ENCODE peak calls at places on chromosomes 16 and 17, in six cellular contexts. C is neuronal stem cell, Q is H9, U is mesendoderm, A is mesenchymal stem cell, G is IMR-90. E is an unnamed sample.

GRCh38 chr16:12289175-12290063 is 312.9 kb downstream of the SNX29 start:
- DNase-seq in C (no peak), Q (no peak), U (no peak), A (no peak), G (no peak), E (peak)

GRCh38 chr16:57299009-57299718 is 14.7 kb upstream of the PLLP start:
- DNase-seq in C (no peak), Q (no peak), U (no peak), A (no peak), G (no peak), E (no peak)

GRCh38 chr16:67917852-67918236 is 13.8 kb downstream of the CTRL start:
- DNase-seq in C (no peak), Q (no peak), U (peak), A (peak), G (peak), E (peak)

GRCh38 chr16:57377080-57377841 is 5.0 kb downstream of the CX3CL1 start:
- DNase-seq in C (no peak), Q (peak), U (peak), A (peak), G (peak), E (peak)

GRCh38 chr17:57326348-57326747 is 70.0 kb downstream of the MSI2 start:
- DNase-seq in C (no peak), Q (no peak), U (no peak), A (no peak), G (no peak), E (no peak)

GRCh38 chr16:26240807-26241206 is 549.0 kb downstream of the HS3ST4 start:
- DNase-seq in C (no peak), Q (no peak), U (no peak), A (no peak), G (no peak), E (no peak)

GRCh38 chr17:82097187-82097918 is 683 bp downstream of the FASN start:
- DNase-seq in C (no peak), Q (no peak), U (no peak), A (peak), G (peak), E (peak)

GRCh38 chr17:30345527-30346075 is 11.7 kb upstream of the TMIGD1 start:
- DNase-seq in C (no peak), Q (no peak), U (no peak), A (no peak), G (no peak), E (no peak)

GRCh38 chr17:79948406-79948917 is 87.2 kb downstream of the TBC1D16 start:
- DNase-seq in C (no peak), Q (no peak), U (no peak), A (no peak), G (no peak), E (no peak)

GRCh38 chr16:3017806-3018506 is at the start of gene CLDN6:
- DNase-seq in C (peak), Q (peak), U (peak), A (no peak), G (no peak), E (peak)

GRCh38 chr16:27967169-27967568 is 96.3 kb downstream of the GSG1L start:
- DNase-seq in C (no peak), Q (no peak), U (no peak), A (no peak), G (no peak), E (no peak)

GRCh38 chr17:29256735-29257466 is 10.2 kb downstream of the CRYBA1 start:
- DNase-seq in C (no peak), Q (no peak), U (no peak), A (no peak), G (peak), E (no peak)

GRCh38 chr16:61891460-61891859 is 144.8 kb downstream of the CDH8 start:
- DNase-seq in C (no peak), Q (no peak), U (no peak), A (no peak), G (no peak), E (no peak)

GRCh38 chr16:56102159-56102798 is 89.0 kb upstream of the GNAO1 start:
- DNase-seq in C (no peak), Q (no peak), U (peak), A (no peak), G (no peak), E (no peak)

GRCh38 chr16:72312862-72313261 is 140.9 kb upstream of the PMFBP1 start:
- DNase-seq in C (no peak), Q (no peak), U (no peak), A (no peak), G (peak), E (no peak)

GRCh38 chr17:6666077-6666521 is 14.5 kb downstream of the C17orf100 start:
- DNase-seq in C (peak), Q (peak), U (peak), A (peak), G (peak), E (peak)

GRCh38 chr17:1074886-1075665 is 78.1 kb downstream of the TIMM22 start:
- DNase-seq in C (no peak), Q (no peak), U (no peak), A (no peak), G (no peak), E (no peak)

GRCh38 chr17:55925440-55925839 is 174.6 kb downstream of the PCTP start:
- DNase-seq in C (no peak), Q (no peak), U (peak), A (no peak), G (no peak), E (no peak)

GRCh38 chr17:79732804-79733691 is 2.3 kb downstream of the ENPP7 start:
- DNase-seq in C (no peak), Q (no peak), U (no peak), A (peak), G (no peak), E (no peak)

GRCh38 chr17:60079401-60079861 is 710 bp upstream of the HEATR6 start:
- DNase-seq in C (no peak), Q (no peak), U (no peak), A (peak), G (no peak), E (peak)

GRCh38 chr17:40463122-40463550 is 19.9 kb downstream of the IGFBP4 start:
- DNase-seq in C (no peak), Q (no peak), U (no peak), A (no peak), G (no peak), E (no peak)
- H3K18ac ChIP-seq in C (no peak), Q (no peak), U (peak), A (no peak), G (no peak), E (no peak)

GRCh38 chr17:42677012-42677857 is 441 bp upstream of the PLEKHH3 start:
- DNase-seq in C (peak), Q (peak), U (peak), A (peak), G (peak), E (peak)
- H3K18ac ChIP-seq in C (peak), Q (peak), U (peak), A (no peak), G (peak), E (no peak)

GRCh38 chr16:48452991-48453760 is 68.0 kb upstream of the SIAH1 start:
- DNase-seq in C (no peak), Q (no peak), U (no peak), A (no peak), G (no peak), E (no peak)
- H3K18ac ChIP-seq in C (peak), Q (no peak), U (no peak), A (no peak), G (no peak), E (no peak)

GRCh38 chr17:45257115-45257514 is 4.8 kb downstream of the SPATA32 start:
- DNase-seq in C (no peak), Q (peak), U (no peak), A (no peak), G (no peak), E (no peak)
- H3K18ac ChIP-seq in C (peak), Q (no peak), U (no peak), A (no peak), G (no peak), E (no peak)

DNA sequence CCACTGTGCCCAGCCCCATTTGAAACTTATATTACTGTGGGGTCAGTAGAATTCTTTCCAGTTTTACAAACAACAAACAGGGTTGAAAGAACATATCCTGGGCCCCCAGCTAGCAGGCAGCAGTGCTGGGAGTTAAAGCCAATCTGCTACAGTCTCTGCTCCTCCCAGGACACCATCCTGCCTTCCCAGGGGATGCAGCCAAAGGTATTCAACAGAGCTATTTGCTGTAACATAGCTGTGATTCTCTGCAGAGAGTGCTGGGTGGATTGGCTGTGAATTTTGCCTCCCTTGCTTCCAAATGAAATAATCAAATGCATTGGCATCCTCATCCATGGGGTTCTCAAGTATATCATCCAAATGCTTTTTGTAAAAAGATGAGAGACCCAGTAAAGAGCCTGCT is 124.2 kb downstream of the NPIPB5 start:
- DNase-seq in C (no peak), Q (peak), U (peak), A (no peak), G (no peak), E (no peak)
- H3K18ac ChIP-seq in C (no peak), Q (peak), U (no peak), A (no peak), G (no peak), E (no peak)

E was measured in trophoblast cell.